ENCODE peak calls at places on chromosomes 5 and 9, in seven cellular contexts. E is endothelial cell; T is Peyer's patch; J is CD4-positive, alpha-beta T cell; Z is uterus; Q is left cardiac atrium; V is AG04449. S is an unnamed sample.

GRCh38 chr5:181204561-181205401 is at the start of gene TRIM7:
- DNase-seq in Q (peak), E (no peak), Z (no peak), V (no peak), T (peak), J (no peak), S (no peak)

GRCh38 chr5:16975950-16976624 is 40.0 kb upstream of the MYO10 start:
- DNase-seq in E (no peak), J (no peak), T (no peak), Z (no peak), Q (no peak), V (no peak), S (no peak)

GRCh38 chr9:33116855-33117254 is 40.4 kb upstream of the SMU1 start:
- DNase-seq in Z (no peak), J (no peak), E (no peak), T (no peak), Q (no peak), V (no peak), S (no peak)

GRCh38 chr5:109630109-109630508 is 59.6 kb upstream of the MAN2A1 start:
- DNase-seq in V (peak), J (no peak), Q (no peak), Z (no peak), E (no peak), T (no peak), S (peak)

GRCh38 chr5:4036861-4037260 is 441.2 kb downstream of the IRX1 start:
- DNase-seq in E (no peak), V (no peak), Z (no peak), J (no peak), Q (no peak), T (no peak), S (no peak)

GRCh38 chr9:69985971-69986370 is 57.7 kb upstream of the MAMDC2 start:
- DNase-seq in T (no peak), J (no peak), E (no peak), Q (no peak), Z (no peak), V (no peak), S (no peak)

GRCh38 chr9:28946648-28947047 is 1373.4 kb upstream of the C9orf72 start:
- DNase-seq in J (no peak), E (no peak), T (no peak), Z (no peak), Q (no peak), V (no peak), S (no peak)

GRCh38 chr5:142918959-142919635 is 148.9 kb downstream of the ARHGAP26 start:
- DNase-seq in E (no peak), J (no peak), V (no peak), Q (no peak), T (no peak), Z (no peak), S (no peak)

GRCh38 chr9:91179237-91180138 is 182.2 kb downstream of the AUH start:
- DNase-seq in J (no peak), E (no peak), T (peak), Q (no peak), V (peak), Z (no peak), S (no peak)

GRCh38 chr5:159207222-159207615 is 2.1 kb downstream of the RNF145 start:
- DNase-seq in J (no peak), Z (no peak), V (no peak), E (no peak), T (no peak), Q (no peak), S (no peak)

GRCh38 chr9:34603610-34604231 is 8.2 kb downstream of the RPP25L start:
- DNase-seq in Q (peak), E (peak), V (no peak), Z (peak), J (peak), T (peak), S (peak)

S was measured in neuronal stem cell.